ENCODE peak calls at places on chromosome 17, in six cellular contexts. One of them, this sample, is unnamed.
A peak's percentile ranks its signal among the peaks of the same experiment; 100 is the strongest.

GRCh38 chr17:18015603-18016002 is 23.4 kb downstream of the ATPAF2 start:
- DNase-seq in PC-9: no peak
- DNase-seq in astrocyte of the spinal cord: no peak
- DNase-seq in IMR-90: no peak
- DNase-seq in A549: no peak
- DNase-seq in heart left ventricle: no peak
- DNase-seq in this sample: no peak

GRCh38 chr17:3033741-3034577 is 29.4 kb downstream of the OR1D5 start:
- DNase-seq in IMR-90: no peak
- DNase-seq in astrocyte of the spinal cord: no peak
- DNase-seq in PC-9: no peak
- DNase-seq in A549: no peak
- DNase-seq in heart left ventricle: no peak
- DNase-seq in this sample: no peak

GRCh38 chr17:70622382-70623260 is 453.3 kb downstream of the KCNJ2 start:
- DNase-seq in astrocyte of the spinal cord: peak; percentile 58
- DNase-seq in PC-9: peak; percentile 39
- DNase-seq in IMR-90: peak; percentile 18
- DNase-seq in A549: peak; percentile 34
- DNase-seq in heart left ventricle: peak; percentile 49
- DNase-seq in this sample: peak; percentile 59

GRCh38 chr17:63550816-63551639 is 751 bp downstream of the DCAF7 start:
- DNase-seq in IMR-90: peak; percentile 29
- DNase-seq in PC-9: no peak
- DNase-seq in astrocyte of the spinal cord: peak; percentile 28
- DNase-seq in heart left ventricle: no peak
- DNase-seq in A549: peak; percentile 38
- DNase-seq in this sample: peak; percentile 38

GRCh38 chr17:37506678-37507077 is 17.0 kb downstream of the DUSP14 start:
- DNase-seq in IMR-90: peak; percentile 47
- DNase-seq in A549: peak; percentile 76
- DNase-seq in astrocyte of the spinal cord: no peak
- DNase-seq in PC-9: peak; percentile 3
- DNase-seq in heart left ventricle: no peak
- DNase-seq in this sample: peak; percentile 45

GRCh38 chr17:55157165-55157564 is 107.6 kb upstream of the HLF start:
- DNase-seq in heart left ventricle: no peak
- DNase-seq in PC-9: no peak
- DNase-seq in astrocyte of the spinal cord: peak; percentile 76
- DNase-seq in A549: no peak
- DNase-seq in IMR-90: peak; percentile 53
- DNase-seq in this sample: peak; percentile 39

GRCh38 chr17:68033636-68034451 is 1.7 kb upstream of the KPNA2 start:
- DNase-seq in A549: peak; percentile 94
- DNase-seq in PC-9: peak; percentile 30
- DNase-seq in IMR-90: peak; percentile 65
- DNase-seq in heart left ventricle: no peak
- DNase-seq in astrocyte of the spinal cord: peak; percentile 60
- DNase-seq in this sample: peak; percentile 25

GRCh38 chr17:66904760-66905637 is 59.5 kb upstream of the CACNG4 start:
- DNase-seq in A549: peak; percentile 86
- DNase-seq in PC-9: peak; percentile 35
- DNase-seq in IMR-90: peak; percentile 72
- DNase-seq in heart left ventricle: peak; percentile 35
- DNase-seq in astrocyte of the spinal cord: peak; percentile 43
- DNase-seq in this sample: peak; percentile 83

GRCh38 chr17:31595666-31596381 is 204.3 kb downstream of the RAB11FIP4 start:
- DNase-seq in heart left ventricle: no peak
- DNase-seq in A549: no peak
- DNase-seq in IMR-90: no peak
- DNase-seq in PC-9: peak; percentile 63
- DNase-seq in astrocyte of the spinal cord: no peak
- DNase-seq in this sample: peak; percentile 48

GRCh38 chr17:77467513-77467912 is 326.7 kb downstream of the SEC14L1 start:
- DNase-seq in IMR-90: no peak
- DNase-seq in A549: no peak
- DNase-seq in PC-9: no peak
- DNase-seq in astrocyte of the spinal cord: no peak
- DNase-seq in heart left ventricle: no peak
- DNase-seq in this sample: no peak

GRCh38 chr17:77466596-77467223 is 325.9 kb downstream of the SEC14L1 start:
- DNase-seq in IMR-90: no peak
- DNase-seq in A549: no peak
- DNase-seq in PC-9: no peak
- DNase-seq in heart left ventricle: no peak
- DNase-seq in astrocyte of the spinal cord: no peak
- DNase-seq in this sample: no peak

GRCh38 chr17:77465358-77466041 is 324.7 kb downstream of the SEC14L1 start:
- DNase-seq in A549: no peak
- DNase-seq in astrocyte of the spinal cord: peak; percentile 75
- DNase-seq in heart left ventricle: peak; percentile 70
- DNase-seq in PC-9: no peak
- DNase-seq in IMR-90: peak; percentile 77
- DNase-seq in this sample: peak; percentile 66

GRCh38 chr17:77464988-77465357 is 324.2 kb downstream of the SEC14L1 start:
- DNase-seq in PC-9: no peak
- DNase-seq in heart left ventricle: no peak
- DNase-seq in IMR-90: no peak
- DNase-seq in astrocyte of the spinal cord: no peak
- DNase-seq in A549: no peak
- DNase-seq in this sample: no peak

DNA sequence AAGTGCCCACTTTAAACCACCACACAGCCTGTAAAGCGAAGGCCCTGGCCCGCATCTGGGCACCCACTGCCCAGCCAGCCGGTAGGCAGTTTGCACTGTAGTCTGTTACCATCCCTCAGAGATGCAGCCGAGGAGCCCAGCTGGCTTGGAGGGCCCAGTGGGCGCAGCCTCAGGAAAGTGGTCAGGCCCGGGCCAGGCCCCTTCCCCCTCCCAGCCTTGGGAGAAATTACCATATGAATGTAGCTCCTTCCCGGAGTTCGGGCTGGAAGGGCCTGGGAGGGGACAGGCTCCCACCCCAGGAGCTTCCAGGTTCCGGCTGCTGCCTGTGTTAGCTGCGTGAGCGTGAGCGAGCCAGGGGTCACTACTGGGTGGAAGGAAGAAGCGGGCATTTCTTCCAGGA is 325.4 kb downstream of the SEC14L1 start:
- DNase-seq in PC-9: no peak
- DNase-seq in A549: no peak
- DNase-seq in heart left ventricle: no peak
- DNase-seq in astrocyte of the spinal cord: peak; percentile 60
- DNase-seq in IMR-90: no peak
- DNase-seq in this sample: no peak
- H3K4me3 ChIP-seq in PC-9: no peak overlapping the region
- H3K4me3 ChIP-seq in A549: no peak overlapping the region
- H3K4me3 ChIP-seq in heart left ventricle: no peak overlapping the region
- H3K4me3 ChIP-seq in astrocyte of the spinal cord: no peak overlapping the region
- H3K4me3 ChIP-seq in IMR-90: no peak overlapping the region
- H3K4me3 ChIP-seq in this sample: no peak overlapping the region

DNA sequence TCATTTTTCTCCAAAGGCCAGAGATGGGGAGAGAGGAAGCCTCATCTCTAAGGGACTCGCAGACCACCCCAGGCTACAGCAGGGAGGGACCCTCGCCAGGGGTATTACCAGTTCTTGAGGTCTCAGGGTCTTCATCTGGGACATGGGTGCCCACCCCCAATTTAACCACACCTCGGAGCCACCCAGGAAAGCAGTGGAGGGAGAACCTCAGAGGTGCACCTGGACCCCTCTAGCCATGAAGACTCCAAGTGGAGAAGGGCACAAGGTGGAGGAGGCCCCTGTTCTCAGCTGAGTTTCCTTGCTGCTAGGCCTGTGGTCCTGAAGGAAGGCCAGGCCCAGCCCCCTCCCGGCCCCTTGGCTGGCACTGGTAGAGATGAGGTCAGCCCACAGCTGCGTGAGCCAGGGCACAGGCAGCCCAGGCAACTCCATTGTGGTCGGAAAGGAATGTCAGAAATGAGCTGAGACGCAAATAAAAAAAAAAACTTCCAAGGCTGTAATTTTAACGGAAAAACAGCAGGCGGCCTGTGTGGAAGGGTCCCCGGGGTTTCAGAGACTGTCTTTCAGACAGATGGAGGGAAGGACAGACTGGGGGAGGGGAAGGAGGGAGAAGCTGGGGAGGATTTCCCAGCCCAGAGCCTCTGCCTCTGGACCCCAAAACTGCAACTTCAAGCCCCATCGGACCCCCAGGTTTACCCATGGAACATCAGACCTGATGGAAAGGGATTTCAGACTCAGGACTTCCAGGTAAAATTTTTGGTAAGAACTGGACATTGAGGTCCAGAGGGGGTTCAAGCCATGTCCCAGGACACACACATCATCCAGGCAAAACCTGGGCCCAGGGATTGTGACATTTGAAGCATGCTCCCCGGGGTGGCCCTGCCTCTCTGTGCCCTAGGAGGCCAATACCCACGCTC is 25.5 kb upstream of the MRPS23 start:
- DNase-seq in A549: peak; percentile 96
- DNase-seq in PC-9: peak; percentile 88
- DNase-seq in IMR-90: peak; percentile 99
- DNase-seq in heart left ventricle: peak; percentile 86
- DNase-seq in astrocyte of the spinal cord: peak; percentile 98
- DNase-seq in this sample: peak; percentile 92
- TF ChIP-seq CTCF in A549: peak; percentile 54
- TF ChIP-seq CTCF in PC-9: peak; percentile 77
- TF ChIP-seq CTCF in IMR-90: peak; percentile 82
- TF ChIP-seq CTCF in heart left ventricle: peak; percentile 29
- TF ChIP-seq CTCF in astrocyte of the spinal cord: peak; percentile 60
- TF ChIP-seq CTCF in this sample: peak; percentile 34

DNA sequence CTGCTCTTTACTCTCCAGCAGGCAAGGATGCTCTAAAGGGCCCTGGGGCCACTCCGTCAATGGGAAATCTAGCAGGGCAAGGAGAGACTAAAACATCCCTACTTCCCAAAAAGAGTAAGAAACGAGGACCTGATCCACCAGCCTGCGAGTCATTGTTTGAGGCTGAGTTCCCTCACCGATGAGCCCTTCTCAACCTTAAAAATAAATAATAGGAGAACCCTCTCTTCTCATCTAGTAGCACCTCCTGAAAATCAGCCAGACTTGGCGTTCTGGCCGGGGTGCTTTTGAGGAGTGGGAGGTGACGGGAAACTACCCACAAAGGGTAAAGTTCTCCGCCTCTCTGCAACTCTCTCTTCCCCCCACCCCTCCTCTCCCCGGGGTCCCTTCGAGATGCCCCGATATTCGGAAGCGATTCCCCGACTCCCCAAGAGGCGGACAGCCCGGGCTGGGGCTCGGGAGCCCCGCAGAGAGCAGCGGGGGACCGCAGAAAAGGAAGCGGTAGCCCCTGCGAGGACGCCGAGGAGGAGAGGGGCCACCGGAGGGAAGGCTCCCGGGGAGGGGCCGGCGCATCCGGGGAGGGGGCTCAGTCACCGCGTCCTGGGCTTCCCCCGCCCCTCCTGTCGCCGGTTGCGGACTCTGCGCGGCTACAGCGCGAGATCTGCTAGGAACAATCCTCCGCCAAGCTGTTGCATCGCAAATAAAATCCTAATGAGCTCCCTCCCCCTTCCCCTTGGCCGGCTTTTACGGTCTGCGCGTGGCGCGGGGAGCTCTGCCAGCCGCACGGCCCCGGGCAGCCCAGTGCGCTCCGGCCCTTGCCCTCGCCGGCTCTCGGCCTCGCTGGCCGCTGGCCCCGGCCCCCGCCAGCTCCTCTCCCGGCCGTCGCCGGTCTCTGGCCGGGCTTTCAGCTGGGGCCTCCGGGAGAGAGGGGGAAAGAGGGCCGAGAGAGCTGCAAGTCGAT is 1.3 kb downstream of the HOXB9 start:
- DNase-seq in astrocyte of the spinal cord: peak; percentile 40
- DNase-seq in heart left ventricle: no peak
- DNase-seq in IMR-90: no peak
- DNase-seq in A549: peak; percentile 50
- DNase-seq in PC-9: no peak
- DNase-seq in this sample: no peak
- H3K4me3 ChIP-seq in astrocyte of the spinal cord: peak overlapping the region; percentile 74
- H3K4me3 ChIP-seq in heart left ventricle: peak overlapping the region; percentile 42
- H3K4me3 ChIP-seq in IMR-90: peak overlapping the region; percentile 38
- H3K4me3 ChIP-seq in A549: peak overlapping the region; percentile 72
- H3K4me3 ChIP-seq in PC-9: peak overlapping the region; percentile 70
- H3K4me3 ChIP-seq in this sample: no peak overlapping the region

GRCh38 chr17:15262291-15263205 is 2.6 kb downstream of the PMP22 start:
- DNase-seq in PC-9: peak; percentile 14
- DNase-seq in A549: peak; percentile 98
- DNase-seq in astrocyte of the spinal cord: peak; percentile 87
- DNase-seq in IMR-90: peak; percentile 83
- DNase-seq in heart left ventricle: peak; percentile 90
- DNase-seq in this sample: peak; percentile 27
- TF ChIP-seq CTCF in PC-9: no peak
- TF ChIP-seq CTCF in A549: no peak
- TF ChIP-seq CTCF in astrocyte of the spinal cord: peak; percentile 30
- TF ChIP-seq CTCF in IMR-90: peak; percentile 32
- TF ChIP-seq CTCF in heart left ventricle: peak; percentile 34
- TF ChIP-seq CTCF in this sample: no peak

GRCh38 chr17:46264456-46265198 is 30.3 kb upstream of the LRRC37A start:
- DNase-seq in PC-9: peak; percentile 48
- DNase-seq in IMR-90: peak; percentile 92
- DNase-seq in heart left ventricle: no peak
- DNase-seq in A549: peak; percentile 64
- DNase-seq in astrocyte of the spinal cord: peak; percentile 76
- DNase-seq in this sample: peak; percentile 93
- H3K4me3 ChIP-seq in PC-9: no peak overlapping the region
- H3K4me3 ChIP-seq in IMR-90: no peak overlapping the region
- H3K4me3 ChIP-seq in heart left ventricle: no peak overlapping the region
- H3K4me3 ChIP-seq in A549: no peak overlapping the region
- H3K4me3 ChIP-seq in astrocyte of the spinal cord: no peak overlapping the region
- H3K4me3 ChIP-seq in this sample: no peak overlapping the region

GRCh38 chr17:77471984-77472836 is 331.4 kb downstream of the SEC14L1 start:
- DNase-seq in A549: no peak
- DNase-seq in PC-9: peak; percentile 27
- DNase-seq in astrocyte of the spinal cord: peak; percentile 90
- DNase-seq in IMR-90: peak; percentile 64
- DNase-seq in heart left ventricle: no peak
- DNase-seq in this sample: peak; percentile 72

GRCh38 chr17:77468897-77469296 is 328.1 kb downstream of the SEC14L1 start:
- DNase-seq in IMR-90: no peak
- DNase-seq in PC-9: no peak
- DNase-seq in heart left ventricle: no peak
- DNase-seq in A549: no peak
- DNase-seq in astrocyte of the spinal cord: no peak
- DNase-seq in this sample: no peak

GRCh38 chr17:77472837-77473214 is 332.1 kb downstream of the SEC14L1 start:
- DNase-seq in astrocyte of the spinal cord: no peak
- DNase-seq in IMR-90: no peak
- DNase-seq in A549: no peak
- DNase-seq in heart left ventricle: no peak
- DNase-seq in PC-9: no peak
- DNase-seq in this sample: no peak

GRCh38 chr17:77470330-77470786 is 329.6 kb downstream of the SEC14L1 start:
- DNase-seq in heart left ventricle: no peak
- DNase-seq in PC-9: no peak
- DNase-seq in astrocyte of the spinal cord: no peak
- DNase-seq in IMR-90: no peak
- DNase-seq in A549: no peak
- DNase-seq in this sample: no peak

GRCh38 chr17:77470800-77471733 is 330.3 kb downstream of the SEC14L1 start:
- DNase-seq in IMR-90: peak; percentile 43
- DNase-seq in PC-9: peak; percentile 42
- DNase-seq in A549: peak; percentile 34
- DNase-seq in astrocyte of the spinal cord: peak; percentile 53
- DNase-seq in heart left ventricle: peak; percentile 66
- DNase-seq in this sample: peak; percentile 47
- TF ChIP-seq CTCF in IMR-90: no peak
- TF ChIP-seq CTCF in PC-9: no peak
- TF ChIP-seq CTCF in A549: no peak
- TF ChIP-seq CTCF in astrocyte of the spinal cord: no peak
- TF ChIP-seq CTCF in heart left ventricle: no peak
- TF ChIP-seq CTCF in this sample: no peak